ENCODE peak calls at places on chromosomes 13 and 19, in eight cellular contexts. U is HT1080; V is brain microvascular endothelial cell; D is HS-5; P is endodermal cell; G is activated naive CD8-positive, alpha-beta T cell treated with anti-CD3 and anti-CD28 coated beads, Interleukin-2, amount 50 U/mL, for 24 hours; T is choroid plexus epithelial cell; A is BJ. F is an unnamed sample.

GRCh38 chr19:18666304-18666703 is 17.2 kb upstream of the CRTC1 start:
- DNase-seq in U (no peak), V (no peak), D (no peak), P (no peak), G (no peak), T (no peak), A (no peak), F (no peak)

GRCh38 chr13:43758834-43759233 is 27.9 kb downstream of the ENOX1 start:
- DNase-seq in U (no peak), V (no peak), D (no peak), P (no peak), G (no peak), T (no peak), A (no peak), F (peak; percentile 11)

GRCh38 chr19:47371269-47371668 is 22.2 kb downstream of the DHX34 start:
- DNase-seq in U (no peak), V (no peak), D (no peak), P (no peak), G (no peak), T (no peak), A (no peak), F (no peak)

GRCh38 chr19:43738780-43739211 is 16.0 kb downstream of the SMG9 start:
- DNase-seq in U (no peak), V (no peak), D (no peak), P (peak; percentile 71), G (no peak), T (no peak), A (no peak), F (no peak)

GRCh38 chr19:3336680-3337523 is 29.5 kb upstream of the NFIC start:
- DNase-seq in U (no peak), V (no peak), D (no peak), P (no peak), G (no peak), T (peak; percentile 60), A (no peak), F (no peak)

GRCh38 chr13:55538424-55538823 is 1602.3 kb upstream of the PRR20A start:
- DNase-seq in U (no peak), V (no peak), D (no peak), P (no peak), G (no peak), T (no peak), A (no peak), F (no peak)

GRCh38 chr19:30097746-30098280 is 155.8 kb downstream of the URI1 start:
- DNase-seq in U (no peak), V (no peak), D (no peak), P (no peak), G (no peak), T (no peak), A (no peak), F (no peak)

GRCh38 chr13:60922526-60923231 is 493.0 kb downstream of the PCDH20 start:
- DNase-seq in U (no peak), V (no peak), D (no peak), P (no peak), G (no peak), T (no peak), A (no peak), F (no peak)

GRCh38 chr13:80477641-80478443 is 136.9 kb upstream of the SPRY2 start:
- DNase-seq in U (no peak), V (no peak), D (no peak), P (no peak), G (no peak), T (no peak), A (no peak), F (no peak)

GRCh38 chr13:44848956-44849748 is 140.1 kb downstream of the NUFIP1 start:
- DNase-seq in U (no peak), V (no peak), D (no peak), P (no peak), G (no peak), T (peak; percentile 42), A (no peak), F (no peak)

GRCh38 chr13:50025446-50025845 is 10.2 kb downstream of the KCNRG start:
- DNase-seq in U (no peak), V (no peak), D (no peak), P (no peak), G (no peak), T (peak; percentile 22), A (no peak), F (no peak)

GRCh38 chr13:46844431-46844830 is 47.5 kb upstream of the ESD start:
- DNase-seq in U (peak; percentile 62), V (no peak), D (no peak), P (no peak), G (no peak), T (peak; percentile 35), A (no peak), F (no peak)

GRCh38 chr13:92137519-92137918 is 739.1 kb downstream of the GPC5 start:
- DNase-seq in U (no peak), V (no peak), D (no peak), P (no peak), G (no peak), T (peak; percentile 44), A (no peak), F (no peak)

GRCh38 chr13:89925107-89925506 is 1422.4 kb upstream of the MIR17HG start:
- DNase-seq in U (peak; percentile 51), V (no peak), D (no peak), P (peak; percentile 66), G (no peak), T (peak; percentile 78), A (no peak), F (no peak)

GRCh38 chr19:48529156-48529555 is 17.5 kb upstream of the LMTK3 start:
- DNase-seq in U (no peak), V (no peak), D (no peak), P (peak; percentile 55), G (no peak), T (no peak), A (no peak), F (no peak)

GRCh38 chr19:45640849-45641273 is 1.7 kb upstream of the EML2 start:
- DNase-seq in U (no peak), V (no peak), D (no peak), P (peak; percentile 93), G (peak; percentile 73), T (no peak), A (no peak), F (no peak)

GRCh38 chr13:66312312-66313087 is 917.6 kb downstream of the PCDH9 start:
- DNase-seq in U (no peak), V (peak; percentile 92), D (no peak), P (no peak), G (no peak), T (peak; percentile 95), A (peak; percentile 77), F (no peak)

GRCh38 chr13:75908137-75908536 is 272.0 kb downstream of the LMO7 start:
- DNase-seq in U (no peak), V (no peak), D (no peak), P (no peak), G (no peak), T (no peak), A (no peak), F (no peak)

GRCh38 chr19:16522559-16523377 is 19.5 kb downstream of the CHERP start:
- DNase-seq in U (no peak), V (no peak), D (no peak), P (no peak), G (no peak), T (no peak), A (no peak), F (no peak)

GRCh38 chr19:732325-733069 is 18.4 kb upstream of the MISP start:
- DNase-seq in U (no peak), V (no peak), D (no peak), P (no peak), G (no peak), T (no peak), A (no peak), F (no peak)

GRCh38 chr19:6750062-6750461 is 10.6 kb downstream of the TRIP10 start:
- DNase-seq in U (no peak), V (no peak), D (no peak), P (no peak), G (no peak), T (no peak), A (no peak), F (no peak)

GRCh38 chr13:51223284-51224270 is 1.4 kb downstream of the FAM124A start:
- DNase-seq in U (no peak), V (no peak), D (no peak), P (peak; percentile 73), G (no peak), T (no peak), A (no peak), F (no peak)

GRCh38 chr19:57978586-57979289 is 4.4 kb upstream of the C19orf18 start:
- DNase-seq in U (no peak), V (no peak), D (no peak), P (no peak), G (no peak), T (peak; percentile 9), A (no peak), F (no peak)

GRCh38 chr13:49214917-49215376 is 5.2 kb upstream of the MLNR start:
- DNase-seq in U (no peak), V (no peak), D (no peak), P (peak; percentile 78), G (peak; percentile 41), T (peak; percentile 22), A (no peak), F (no peak)

GRCh38 chr13:106683179-106683578 is 115.2 kb upstream of the ARGLU1 start:
- DNase-seq in U (peak; percentile 5), V (no peak), D (no peak), P (no peak), G (no peak), T (no peak), A (no peak), F (no peak)

GRCh38 chr19:2548966-2549365 is 73.0 kb downstream of the GADD45B start:
- DNase-seq in U (no peak), V (no peak), D (no peak), P (no peak), G (no peak), T (no peak), A (no peak), F (no peak)

GRCh38 chr13:24664726-24665409 is 15.3 kb upstream of the ATP12A start:
- DNase-seq in U (peak; percentile 94), V (peak; percentile 62), D (peak; percentile 58), P (no peak), G (no peak), T (peak; percentile 19), A (no peak), F (no peak)

GRCh38 chr19:28905996-28906395 is 307.0 kb downstream of the UQCRFS1 start:
- DNase-seq in U (peak; percentile 17), V (peak; percentile 68), D (peak; percentile 23), P (peak; percentile 12), G (no peak), T (peak; percentile 10), A (no peak), F (no peak)

GRCh38 chr19:41939861-41940442 is 11.7 kb upstream of the ERFL start:
- DNase-seq in U (peak; percentile 31), V (no peak), D (no peak), P (peak; percentile 81), G (peak; percentile 64), T (no peak), A (no peak), F (no peak)

GRCh38 chr19:50602089-50602422 is 33.8 kb upstream of the LRRC4B start:
- DNase-seq in U (no peak), V (no peak), D (no peak), P (no peak), G (no peak), T (no peak), A (no peak), F (no peak)

GRCh38 chr13:110575322-110576069 is 14.0 kb upstream of the RAB20 start:
- DNase-seq in U (peak; percentile 20), V (peak; percentile 14), D (no peak), P (peak; percentile 89), G (peak; percentile 35), T (peak; percentile 11), A (no peak), F (peak; percentile 43)

GRCh38 chr19:7478173-7478842 is 10.5 kb downstream of the PEX11G start:
- DNase-seq in U (no peak), V (no peak), D (no peak), P (no peak), G (no peak), T (no peak), A (no peak), F (no peak)

GRCh38 chr19:42563352-42564210 is 31.1 kb downstream of the CEACAM8 start:
- DNase-seq in U (no peak), V (peak; percentile 36), D (peak; percentile 23), P (peak; percentile 79), G (peak; percentile 16), T (peak; percentile 72), A (no peak), F (no peak)

GRCh38 chr13:84417426-84417825 is 535.2 kb upstream of the SLITRK1 start:
- DNase-seq in U (no peak), V (no peak), D (no peak), P (no peak), G (no peak), T (peak; percentile 42), A (no peak), F (no peak)